ENCODE peak calls at places on chromosomes 13 and 19, in nine cellular contexts. Y is NCI-H69; F is stimulated activated CD8-positive, alpha-beta memory T cell treated with anti-CD3 and anti-CD28 coated beads, Interleukin-4, amount 100 ng/mL, for 1 hour; J is fibroblast of mammary gland; S is cardiac muscle cell; L is body of pancreas; H is neural progenitor cell; V is tibial artery; C is RKO. W is an unnamed sample.

GRCh38 chr13:113273856-113274590 is 23.0 kb upstream of the LAMP1 start:
- DNase-seq in C (no peak), L (peak), S (peak), Y (no peak), J (peak), F (no peak), H (no peak), V (peak), W (no peak)

GRCh38 chr13:33441015-33441414 is 155.5 kb upstream of the STARD13 start:
- DNase-seq in L (peak), Y (peak), C (peak), V (no peak), J (peak), S (peak), F (no peak), H (peak), W (no peak)

GRCh38 chr13:105035092-105035491 is 1500.4 kb downstream of the EFNB2 start:
- DNase-seq in C (no peak), H (no peak), Y (peak), F (no peak), L (no peak), J (no peak), S (no peak), V (no peak), W (no peak)

GRCh38 chr13:25874907-25875306 is 176.9 kb downstream of the SHISA2 start:
- DNase-seq in V (no peak), J (no peak), H (no peak), Y (no peak), C (no peak), L (peak), F (peak), S (no peak), W (no peak)

GRCh38 chr13:81493144-81493543 is 1152.2 kb upstream of the SPRY2 start:
- DNase-seq in S (peak), L (no peak), Y (peak), J (no peak), V (no peak), C (no peak), F (no peak), H (no peak), W (no peak)

GRCh38 chr13:60990032-60990733 is 425.5 kb downstream of the PCDH20 start:
- DNase-seq in Y (peak), F (no peak), V (no peak), L (peak), J (no peak), H (peak), C (peak), S (no peak), W (no peak)

GRCh38 chr19:7397687-7398086 is 49.0 kb downstream of the ARHGEF18 start:
- DNase-seq in H (no peak), S (peak), V (no peak), L (no peak), C (no peak), J (peak), Y (no peak), F (no peak), W (no peak)

GRCh38 chr13:76684336-76684735 is 201.9 kb downstream of the KCTD12 start:
- DNase-seq in H (no peak), F (no peak), S (peak), J (peak), C (no peak), Y (no peak), V (no peak), L (no peak), W (no peak)

GRCh38 chr13:99356216-99357089 is 49.3 kb upstream of the GPR183 start:
- DNase-seq in F (no peak), J (peak), H (no peak), L (peak), C (no peak), Y (no peak), V (no peak), S (peak), W (no peak)

GRCh38 chr19:3098515-3099346 is 4.6 kb downstream of the GNA11 start:
- DNase-seq in J (peak), V (peak), C (no peak), Y (no peak), S (peak), H (no peak), F (no peak), L (peak), W (peak)

GRCh38 chr19:47227347-47228167 is 3.4 kb downstream of the BBC3 start:
- DNase-seq in V (peak), H (peak), L (peak), F (no peak), Y (peak), S (peak), C (peak), J (peak), W (peak)

GRCh38 chr19:47699360-47699917 is 13.8 kb upstream of the EHD2 start:
- DNase-seq in Y (peak), L (peak), H (peak), C (peak), J (peak), S (peak), V (peak), F (no peak), W (no peak)

GRCh38 chr19:47123406-47123805 is 7.2 kb upstream of the SAE1 start:
- DNase-seq in V (no peak), L (no peak), F (no peak), H (no peak), J (no peak), S (no peak), C (no peak), Y (no peak), W (no peak)

GRCh38 chr13:85755123-85755522 is 44.1 kb downstream of the SLITRK6 start:
- DNase-seq in H (no peak), F (no peak), L (no peak), S (peak), J (no peak), V (no peak), C (no peak), Y (no peak), W (no peak)

W was measured in lower leg skin.